ENCODE peak calls at places on chromosomes 1 and 21, in ten cellular contexts. T is upper lobe of right lung, F is HCT116, G is heart left ventricle, J is K562, P is A549, B is psoas muscle, E is GM12878, V is HepG2, H is right cardiac atrium. N is an unnamed sample. For H3K4me1, the result is how much of the 10 kb centered on the place peaks cover.

GRCh38 chr1:12001249-12001917 is 17.9 kb upstream of the MIIP start:
- ATAC-seq in E (peak), P (peak), J (peak), F (peak), B (no peak), V (peak), H (no peak), T (peak), G (peak), N (no peak)

GRCh38 chr1:97999320-97999719 is 78.5 kb upstream of the DPYD start:
- ATAC-seq in V (no peak), E (no peak), H (no peak), F (no peak), B (no peak), G (no peak), T (no peak), P (peak), J (no peak), N (no peak)

GRCh38 chr1:96367791-96368190 is 353.8 kb upstream of the PTBP2 start:
- ATAC-seq in V (no peak), H (no peak), F (no peak), P (no peak), J (no peak), E (no peak), G (no peak), T (no peak), B (no peak), N (no peak)

GRCh38 chr1:160575112-160575664 is 4.1 kb downstream of the CD84 start:
- ATAC-seq in P (no peak), G (peak), B (no peak), F (no peak), H (peak), E (peak), V (no peak), J (peak), T (peak), N (peak)

GRCh38 chr1:61502011-61502410 is 222.9 kb downstream of the TM2D1 start:
- ATAC-seq in T (no peak), H (no peak), G (no peak), J (no peak), B (no peak), E (no peak), P (no peak), F (no peak), V (no peak), N (no peak)

GRCh38 chr1:107198581-107198980 is 57.7 kb downstream of the NTNG1 start:
- ATAC-seq in V (no peak), J (no peak), E (no peak), B (no peak), T (no peak), H (no peak), P (no peak), G (no peak), F (no peak), N (no peak)

GRCh38 chr21:41612674-41613250 is 104.8 kb upstream of the TMPRSS2 start:
- ATAC-seq in T (peak), V (peak), F (peak), J (peak), E (peak), G (peak), B (peak), P (peak), H (peak), N (peak)

GRCh38 chr21:42576639-42577038 is 63.0 kb downstream of the SLC37A1 start:
- ATAC-seq in B (no peak), J (no peak), T (no peak), F (no peak), E (no peak), V (no peak), H (no peak), P (no peak), G (no peak), N (no peak)

GRCh38 chr1:195851804-195852203 is 756.4 kb downstream of the KCNT2 start:
- ATAC-seq in P (no peak), B (no peak), H (no peak), V (no peak), G (no peak), E (no peak), J (no peak), T (no peak), F (no peak), N (no peak)

GRCh38 chr21:33185852-33186251 is 43.9 kb upstream of the IFNAR2 start:
- ATAC-seq in G (peak), J (no peak), B (no peak), H (no peak), P (no peak), F (no peak), T (peak), E (no peak), V (no peak), N (no peak)

GRCh38 chr1:225545649-225546048 is 107.3 kb downstream of the ENAH start:
- ATAC-seq in T (no peak), B (no peak), H (no peak), G (no peak), F (no peak), P (no peak), V (no peak), J (no peak), E (no peak), N (no peak)

GRCh38 chr1:28517649-28517999 is 11.8 kb downstream of the RCC1 start:
- ATAC-seq in E (peak), P (peak), V (peak), F (peak), B (peak), G (no peak), H (peak), T (no peak), J (no peak), N (peak)

GRCh38 chr1:25066253-25066652 is 136.2 kb upstream of the RUNX3 start:
- ATAC-seq in G (peak), H (no peak), F (no peak), B (no peak), J (no peak), P (no peak), V (no peak), E (no peak), T (no peak), N (no peak)

GRCh38 chr1:235821361-235821981 is 45.2 kb downstream of the LYST start:
- ATAC-seq in B (no peak), F (peak), V (no peak), G (no peak), J (no peak), H (no peak), E (no peak), T (no peak), P (no peak), N (no peak)

GRCh38 chr1:104868794-104869193 is 1119.1 kb downstream of the AMY1C start:
- ATAC-seq in B (no peak), E (no peak), F (no peak), V (no peak), J (no peak), T (no peak), P (no peak), G (no peak), H (no peak), N (no peak)

GRCh38 chr1:210239295-210240155 is 6.9 kb downstream of the SERTAD4 start:
- ATAC-seq in B (no peak), T (peak), V (peak), J (peak), G (no peak), P (peak), E (peak), H (no peak), F (peak), N (peak)

GRCh38 chr1:67724928-67725560 is 40.0 kb downstream of the GADD45A start:
- ATAC-seq in E (no peak), J (no peak), H (peak), F (peak), B (peak), T (no peak), P (no peak), G (peak), V (peak), N (no peak)
- H3K4me1 ChIP-seq in E (under half), J (under half), H (under half), F (under half), B (under half), T (under half), P (half or more), G (half or more), V (under half), N (under half)

DNA sequence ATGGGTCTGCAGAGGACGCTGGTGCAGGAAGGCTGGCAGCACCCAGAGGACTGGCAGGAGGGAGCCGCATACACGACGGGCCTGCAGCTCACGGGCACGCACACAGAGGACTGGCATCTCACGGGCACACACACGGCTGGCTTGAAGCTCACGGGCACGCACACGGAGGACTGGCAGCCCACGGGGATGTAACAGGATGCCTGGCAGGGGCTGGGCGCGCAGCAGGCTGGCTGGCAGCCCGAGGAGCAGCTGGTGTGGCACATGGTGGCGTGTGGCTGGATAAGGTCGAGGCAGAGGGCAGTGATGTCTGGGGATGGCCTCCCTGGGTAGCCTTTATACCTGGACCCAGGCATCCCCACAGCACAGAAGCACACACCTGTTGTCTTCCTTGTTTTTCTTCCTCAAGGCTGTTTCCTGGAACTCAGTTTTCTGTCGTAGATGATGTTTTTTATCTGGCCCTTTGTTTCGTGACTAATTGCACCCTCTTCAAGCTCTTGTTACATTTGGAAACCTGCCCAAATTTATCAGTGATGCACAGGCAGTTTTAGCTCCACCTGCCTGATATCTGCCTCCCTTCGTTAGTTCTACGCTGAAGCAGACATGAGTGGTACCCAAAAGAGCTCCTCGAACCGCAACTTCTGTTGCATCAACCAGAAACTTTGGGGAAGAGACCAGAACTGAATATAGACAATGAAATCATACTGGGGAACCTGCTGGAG is at the start of gene KRTAP12-1:
- ATAC-seq in F (peak), H (peak), V (no peak), E (no peak), T (peak), B (no peak), J (no peak), G (peak), P (no peak), N (no peak)
- H3K27ac ChIP-seq in F (no peak), H (no peak), V (no peak), E (no peak), T (no peak), B (no peak), J (no peak), G (no peak), P (no peak), N (no peak)

DNA sequence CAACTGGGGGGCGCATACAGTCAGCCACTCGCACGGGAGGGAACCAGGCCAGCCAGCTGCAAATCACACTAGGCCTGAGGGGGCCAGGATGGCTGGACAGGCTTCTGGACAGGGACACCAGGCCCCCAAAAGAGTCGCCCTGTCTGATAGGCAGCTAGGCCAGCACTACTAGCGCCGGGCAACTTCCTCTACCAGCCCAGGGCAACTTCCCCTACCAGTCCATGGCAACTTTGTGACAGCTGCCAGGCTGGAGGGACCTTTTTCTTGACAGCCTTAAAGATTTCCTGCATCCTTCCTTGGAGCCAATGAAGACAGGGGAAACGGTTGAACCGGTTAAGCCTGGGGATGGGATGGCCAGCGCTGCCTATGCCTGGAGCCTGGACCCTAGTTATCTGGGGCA is 5.1 kb downstream of the IFFO2 start:
- ATAC-seq in H (no peak), F (no peak), J (no peak), P (no peak), G (no peak), E (peak), B (no peak), T (peak), V (no peak), N (no peak)
- H3K4me1 ChIP-seq in H (under half), F (under half), J (under half), P (half or more), G (half or more), E (half or more), B (under half), T (half or more), V (half or more), N (under half)

GRCh38 chr1:93845554-93846150 is 33.4 kb downstream of the DNTTIP2 start:
- ATAC-seq in G (no peak), H (peak), F (peak), E (peak), J (peak), T (no peak), B (no peak), P (peak), V (peak), N (peak)

GRCh38 chr1:93847811-93848288 is 31.2 kb downstream of the DNTTIP2 start:
- ATAC-seq in J (peak), H (peak), P (peak), V (peak), B (peak), G (peak), E (peak), T (peak), F (peak), N (peak)

GRCh38 chr1:93846929-93847810 is 31.8 kb downstream of the DNTTIP2 start:
- ATAC-seq in B (peak), E (peak), H (peak), T (peak), P (peak), F (peak), G (peak), J (peak), V (peak), N (peak)

GRCh38 chr1:93846151-93846928 is 32.7 kb downstream of the DNTTIP2 start:
- ATAC-seq in F (peak), J (peak), V (peak), T (peak), P (peak), B (peak), G (peak), H (peak), E (peak), N (peak)

GRCh38 chr1:93848352-93848883 is 30.6 kb downstream of the DNTTIP2 start:
- ATAC-seq in V (no peak), T (no peak), F (no peak), J (no peak), G (no peak), E (no peak), B (no peak), P (no peak), H (no peak), N (no peak)
- H3K27ac ChIP-seq in V (peak), T (peak), F (peak), J (peak), G (peak), E (no peak), B (peak), P (peak), H (no peak), N (peak)

GRCh38 chr1:212608209-212608955 is at the start of gene ATF3:
- ATAC-seq in F (peak), P (peak), E (peak), T (peak), G (peak), V (peak), H (peak), J (peak), B (peak), N (peak)

GRCh38 chr1:212610575-212610967 is 2.0 kb downstream of the ATF3 start:
- ATAC-seq in B (no peak), H (no peak), F (no peak), E (no peak), P (no peak), V (no peak), J (no peak), G (no peak), T (no peak), N (no peak)

GRCh38 chr1:212611000-212611636 is 2.6 kb downstream of the ATF3 start:
- ATAC-seq in E (no peak), V (no peak), B (no peak), F (no peak), H (no peak), P (no peak), G (no peak), J (no peak), T (no peak), N (no peak)

GRCh38 chr1:212608956-212609700 is 567 bp downstream of the ATF3 start:
- ATAC-seq in V (peak), E (peak), T (peak), P (peak), B (peak), F (peak), J (peak), H (peak), G (peak), N (peak)

DNA sequence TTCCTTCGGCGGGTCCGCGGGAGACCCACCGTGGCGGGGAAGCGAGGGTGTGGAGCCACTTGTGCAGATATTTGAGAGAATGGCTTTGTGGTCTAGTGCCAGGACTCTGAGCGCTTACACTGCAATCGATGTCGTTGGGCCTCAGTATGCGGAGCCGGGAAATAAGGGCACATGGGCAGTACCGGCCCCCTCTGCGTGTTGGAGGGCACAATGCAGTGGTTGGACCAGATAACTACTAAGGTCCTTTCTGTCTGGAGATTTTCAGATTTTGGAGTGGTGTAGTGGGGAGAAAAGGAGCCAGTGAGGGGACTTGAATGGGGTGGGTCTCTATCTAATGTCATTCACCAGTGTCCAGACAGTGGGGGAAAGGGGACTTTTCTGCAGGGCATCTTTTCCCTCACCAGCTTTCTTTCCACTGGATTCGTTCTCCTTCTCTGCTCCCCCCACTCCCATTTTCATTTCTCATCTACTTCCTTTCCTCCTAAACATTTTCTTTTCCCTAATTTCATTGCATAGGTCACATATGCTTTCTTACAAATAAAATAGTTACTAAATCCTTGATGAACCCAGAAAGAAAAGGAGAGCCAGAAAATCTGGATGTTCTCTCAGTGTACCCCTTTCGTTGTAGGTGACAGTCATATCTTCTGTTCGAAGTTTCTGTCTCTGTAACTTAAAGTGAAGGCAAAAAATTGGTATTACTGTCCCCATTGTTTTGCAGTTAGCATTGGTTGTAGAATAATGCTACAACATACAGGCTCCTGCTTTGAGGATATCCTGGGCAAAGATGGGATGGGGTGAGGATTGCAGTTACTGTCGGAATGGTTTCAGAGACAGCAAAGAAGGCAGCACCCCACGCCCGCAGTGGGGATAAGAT is 1.4 kb downstream of the ATF3 start:
- ATAC-seq in T (no peak), P (no peak), B (no peak), V (peak), J (peak), E (peak), H (peak), F (no peak), G (no peak), N (no peak)
- H3K4me1 ChIP-seq in T (under half), P (under half), B (under half), V (under half), J (under half), E (under half), H (under half), F (under half), G (under half), N (under half)

GRCh38 chr1:94209982-94210381 is 27.4 kb downstream of the ARHGAP29 start:
- ATAC-seq in H (no peak), P (no peak), E (no peak), J (no peak), G (no peak), V (no peak), F (no peak), T (no peak), B (no peak), N (no peak)

GRCh38 chr1:94218332-94218731 is 19.1 kb downstream of the ARHGAP29 start:
- ATAC-seq in J (no peak), V (no peak), B (no peak), F (no peak), T (no peak), H (peak), E (no peak), G (peak), P (no peak), N (no peak)

GRCh38 chr1:94215955-94216354 is 21.4 kb downstream of the ARHGAP29 start:
- ATAC-seq in E (no peak), P (no peak), F (no peak), V (no peak), T (no peak), H (no peak), G (no peak), J (no peak), B (no peak), N (no peak)
- H3K27ac ChIP-seq in E (no peak), P (no peak), F (no peak), V (no peak), T (no peak), H (no peak), G (peak), J (no peak), B (no peak), N (no peak)

N was measured in gastroesophageal sphincter.